ENCODE peak calls at places on chromosomes 1 and 21, in seven cellular contexts. One of them, this sample, is unnamed.

GRCh38 chr1:2607681-2608041 is 21.1 kb downstream of the PRXL2B start:
- DNase-seq in psoas muscle: no peak
- DNase-seq in fibroblast of lung: no peak
- DNase-seq in AG04450: no peak
- DNase-seq in transverse colon: peak
- DNase-seq in CD8-positive, alpha-beta T cell: no peak
- DNase-seq in mammary epithelial cell: no peak
- DNase-seq in this sample: no peak

GRCh38 chr1:198549863-198550262 is 9.4 kb upstream of the ATP6V1G3 start:
- DNase-seq in psoas muscle: no peak
- DNase-seq in fibroblast of lung: no peak
- DNase-seq in AG04450: no peak
- DNase-seq in transverse colon: no peak
- DNase-seq in CD8-positive, alpha-beta T cell: no peak
- DNase-seq in mammary epithelial cell: no peak
- DNase-seq in this sample: peak

GRCh38 chr1:33414879-33415278 is 16.0 kb downstream of the PHC2 start:
- DNase-seq in psoas muscle: no peak
- DNase-seq in fibroblast of lung: no peak
- DNase-seq in AG04450: no peak
- DNase-seq in transverse colon: no peak
- DNase-seq in CD8-positive, alpha-beta T cell: no peak
- DNase-seq in mammary epithelial cell: no peak
- DNase-seq in this sample: no peak

GRCh38 chr1:87644500-87645245 is 316.0 kb downstream of the LMO4 start:
- DNase-seq in psoas muscle: no peak
- DNase-seq in fibroblast of lung: peak
- DNase-seq in AG04450: no peak
- DNase-seq in transverse colon: no peak
- DNase-seq in CD8-positive, alpha-beta T cell: no peak
- DNase-seq in mammary epithelial cell: peak
- DNase-seq in this sample: no peak

GRCh38 chr1:110003747-110004428 is 19.3 kb downstream of the AHCYL1 start:
- DNase-seq in psoas muscle: peak
- DNase-seq in fibroblast of lung: peak
- DNase-seq in AG04450: peak
- DNase-seq in transverse colon: peak
- DNase-seq in CD8-positive, alpha-beta T cell: no peak
- DNase-seq in mammary epithelial cell: peak
- DNase-seq in this sample: no peak

GRCh38 chr1:212545941-212546638 is 62.5 kb upstream of the ATF3 start:
- DNase-seq in psoas muscle: no peak
- DNase-seq in fibroblast of lung: peak
- DNase-seq in AG04450: no peak
- DNase-seq in transverse colon: no peak
- DNase-seq in CD8-positive, alpha-beta T cell: no peak
- DNase-seq in mammary epithelial cell: no peak
- DNase-seq in this sample: no peak

GRCh38 chr1:25031601-25031965 is 101.5 kb upstream of the RUNX3 start:
- DNase-seq in psoas muscle: no peak
- DNase-seq in fibroblast of lung: no peak
- DNase-seq in AG04450: no peak
- DNase-seq in transverse colon: no peak
- DNase-seq in CD8-positive, alpha-beta T cell: no peak
- DNase-seq in mammary epithelial cell: no peak
- DNase-seq in this sample: no peak

GRCh38 chr1:161382214-161383019 is 14.7 kb upstream of the CFAP126 start:
- DNase-seq in psoas muscle: no peak
- DNase-seq in fibroblast of lung: peak
- DNase-seq in AG04450: no peak
- DNase-seq in transverse colon: no peak
- DNase-seq in CD8-positive, alpha-beta T cell: no peak
- DNase-seq in mammary epithelial cell: peak
- DNase-seq in this sample: peak

GRCh38 chr1:24893431-24893830 is 36.6 kb downstream of the RUNX3 start:
- DNase-seq in psoas muscle: no peak
- DNase-seq in fibroblast of lung: no peak
- DNase-seq in AG04450: no peak
- DNase-seq in transverse colon: peak
- DNase-seq in CD8-positive, alpha-beta T cell: no peak
- DNase-seq in mammary epithelial cell: no peak
- DNase-seq in this sample: no peak

GRCh38 chr21:34852438-34852837 is 183.6 kb downstream of the CLIC6 start:
- DNase-seq in psoas muscle: no peak
- DNase-seq in fibroblast of lung: no peak
- DNase-seq in AG04450: no peak
- DNase-seq in transverse colon: no peak
- DNase-seq in CD8-positive, alpha-beta T cell: no peak
- DNase-seq in mammary epithelial cell: no peak
- DNase-seq in this sample: no peak

DNA sequence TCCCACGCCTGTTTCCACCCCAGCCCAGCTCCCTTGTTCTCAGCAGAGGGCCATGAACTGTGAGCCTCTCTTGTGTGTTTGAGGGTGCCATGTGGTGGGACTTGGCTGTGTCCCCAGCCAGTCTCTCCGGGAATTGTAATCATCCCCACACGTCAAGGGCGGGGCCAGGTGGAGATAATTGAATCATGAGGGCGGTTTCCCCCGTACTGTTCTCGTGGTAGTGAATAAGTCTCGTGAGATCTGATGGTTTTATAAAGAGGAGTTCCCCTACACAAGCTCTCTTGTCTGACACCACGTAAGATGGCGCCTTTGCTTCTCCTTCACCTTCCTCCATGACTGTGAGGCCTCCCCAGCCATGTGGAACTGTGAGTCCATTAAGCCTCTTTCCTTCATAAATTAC is 57.2 kb upstream of the COL6A2 start:
- DNase-seq in psoas muscle: no peak
- DNase-seq in fibroblast of lung: no peak
- DNase-seq in AG04450: no peak
- DNase-seq in transverse colon: no peak
- DNase-seq in CD8-positive, alpha-beta T cell: no peak
- DNase-seq in mammary epithelial cell: no peak
- DNase-seq in this sample: no peak
- H3K27ac ChIP-seq in psoas muscle: no peak
- H3K27ac ChIP-seq in fibroblast of lung: no peak
- H3K27ac ChIP-seq in AG04450: no peak
- H3K27ac ChIP-seq in transverse colon: no peak
- H3K27ac ChIP-seq in CD8-positive, alpha-beta T cell: no peak
- H3K27ac ChIP-seq in mammary epithelial cell: no peak
- H3K27ac ChIP-seq in this sample: no peak

DNA sequence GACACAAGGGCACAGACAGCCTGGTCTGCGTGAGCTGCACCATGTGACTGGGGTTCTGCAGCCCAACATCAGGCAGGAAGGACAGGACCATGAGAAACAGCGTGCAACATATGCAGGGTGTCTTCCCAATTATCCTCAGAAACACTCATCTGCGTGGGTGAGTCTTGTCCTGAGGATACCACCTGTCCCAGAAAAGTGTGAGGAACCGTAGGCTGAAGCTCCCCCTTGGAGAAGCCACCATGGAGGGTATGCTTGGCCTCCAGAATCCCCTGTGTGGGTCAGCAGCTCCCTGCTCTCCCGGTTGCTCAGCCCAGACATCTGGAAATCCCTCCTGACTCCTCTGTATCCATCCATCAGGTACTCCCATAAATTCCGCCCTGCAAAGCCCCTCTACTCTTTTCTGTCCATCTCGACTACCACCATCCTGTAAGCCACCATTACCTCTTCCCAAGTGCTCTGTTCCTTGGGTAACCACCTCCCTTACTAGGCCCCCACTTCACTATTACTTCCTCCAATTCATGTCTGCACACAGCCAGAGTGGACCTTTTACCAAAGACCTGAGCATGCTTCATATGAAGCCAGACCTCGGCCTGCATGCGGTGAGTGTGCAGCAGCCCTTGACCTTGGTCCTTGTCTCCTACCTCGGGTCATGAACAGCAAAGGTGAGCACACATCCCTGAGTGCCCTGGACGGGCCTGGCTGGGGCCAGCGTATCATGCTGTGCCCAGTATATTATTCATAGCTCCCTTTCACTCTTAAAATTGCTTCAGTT is 33.1 kb downstream of the ETS2 start:
- DNase-seq in psoas muscle: no peak
- DNase-seq in fibroblast of lung: no peak
- DNase-seq in AG04450: no peak
- DNase-seq in transverse colon: no peak
- DNase-seq in CD8-positive, alpha-beta T cell: no peak
- DNase-seq in mammary epithelial cell: no peak
- DNase-seq in this sample: no peak
- TF ChIP-seq CTCF in psoas muscle: no peak
- TF ChIP-seq CTCF in fibroblast of lung: no peak
- TF ChIP-seq CTCF in AG04450: no peak
- TF ChIP-seq CTCF in transverse colon: no peak
- TF ChIP-seq CTCF in CD8-positive, alpha-beta T cell: no peak
- TF ChIP-seq CTCF in mammary epithelial cell: no peak
- TF ChIP-seq CTCF in this sample: no peak

DNA sequence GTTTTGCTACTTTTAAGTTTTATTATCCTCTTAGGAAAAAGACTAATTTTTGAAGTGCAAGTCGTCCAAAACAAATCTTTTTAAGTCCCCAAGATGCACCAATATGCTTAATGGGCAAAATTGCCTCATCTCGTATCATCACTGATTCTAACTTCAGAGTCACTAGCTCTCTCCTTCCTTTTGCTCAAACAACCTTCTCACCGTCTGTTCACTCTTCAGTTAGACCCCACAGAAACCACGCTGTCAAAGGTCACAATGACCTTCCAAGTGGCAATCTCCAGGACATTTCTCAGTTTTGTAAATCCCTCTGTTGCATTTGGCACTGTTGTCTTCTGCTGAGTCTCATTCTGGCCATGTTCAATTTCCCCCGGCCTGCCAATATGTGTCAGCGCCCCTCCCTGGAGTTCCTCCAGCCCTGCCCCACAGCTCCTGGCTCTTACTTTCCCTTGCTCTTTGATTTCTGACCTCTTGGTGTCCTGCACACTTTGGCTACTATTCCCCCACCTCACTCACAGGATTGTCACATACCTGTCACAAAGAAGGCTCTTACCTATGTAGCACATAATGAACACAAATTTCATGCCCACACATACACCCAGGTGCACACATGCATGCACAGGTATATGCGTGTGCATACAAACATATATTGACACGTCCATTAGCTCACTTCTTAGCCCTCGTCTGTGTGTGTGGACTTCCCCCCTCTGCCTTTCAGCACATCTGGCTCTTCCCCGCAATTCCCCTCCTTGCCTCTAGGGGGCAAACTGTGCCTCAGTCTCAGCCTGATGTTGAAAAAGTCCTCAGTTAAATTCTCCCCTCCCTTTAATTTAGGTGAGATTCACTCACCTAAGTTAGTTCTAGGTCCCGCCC is 354.0 kb upstream of the DUSP10 start:
- DNase-seq in psoas muscle: no peak
- DNase-seq in fibroblast of lung: no peak
- DNase-seq in AG04450: no peak
- DNase-seq in transverse colon: peak
- DNase-seq in CD8-positive, alpha-beta T cell: peak
- DNase-seq in mammary epithelial cell: no peak
- DNase-seq in this sample: peak
- H3K27ac ChIP-seq in psoas muscle: no peak
- H3K27ac ChIP-seq in fibroblast of lung: no peak
- H3K27ac ChIP-seq in AG04450: no peak
- H3K27ac ChIP-seq in transverse colon: no peak
- H3K27ac ChIP-seq in CD8-positive, alpha-beta T cell: no peak
- H3K27ac ChIP-seq in mammary epithelial cell: no peak
- H3K27ac ChIP-seq in this sample: no peak

GRCh38 chr21:39788383-39788782 is 43.4 kb downstream of the IGSF5 start:
- DNase-seq in psoas muscle: peak
- DNase-seq in fibroblast of lung: peak
- DNase-seq in AG04450: no peak
- DNase-seq in transverse colon: peak
- DNase-seq in CD8-positive, alpha-beta T cell: no peak
- DNase-seq in mammary epithelial cell: peak
- DNase-seq in this sample: peak
- TF ChIP-seq CTCF in psoas muscle: peak
- TF ChIP-seq CTCF in fibroblast of lung: peak
- TF ChIP-seq CTCF in AG04450: peak
- TF ChIP-seq CTCF in transverse colon: peak
- TF ChIP-seq CTCF in CD8-positive, alpha-beta T cell: no peak
- TF ChIP-seq CTCF in mammary epithelial cell: peak
- TF ChIP-seq CTCF in this sample: peak

DNA sequence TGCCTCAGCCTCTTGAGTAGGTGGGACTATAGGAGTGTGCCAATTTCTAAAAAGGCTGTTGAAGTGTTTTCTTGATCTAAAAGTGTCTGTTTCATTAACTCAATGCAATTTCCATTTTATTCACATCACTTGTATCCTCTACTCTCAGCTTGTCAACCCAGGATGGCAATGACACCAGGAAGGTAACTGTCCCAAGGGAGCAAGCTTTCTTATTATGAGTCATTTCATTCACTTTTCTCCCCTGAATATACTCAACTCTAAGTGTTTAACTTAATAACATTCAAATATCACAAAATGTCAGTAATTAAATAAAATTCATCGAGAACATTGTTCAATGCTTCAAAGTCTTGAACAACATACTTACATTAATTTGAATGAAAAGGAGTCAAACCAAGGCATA is 22.9 kb upstream of the GFI1 start:
- DNase-seq in psoas muscle: no peak
- DNase-seq in fibroblast of lung: no peak
- DNase-seq in AG04450: no peak
- DNase-seq in transverse colon: no peak
- DNase-seq in CD8-positive, alpha-beta T cell: no peak
- DNase-seq in mammary epithelial cell: no peak
- DNase-seq in this sample: no peak
- H3K27ac ChIP-seq in psoas muscle: no peak
- H3K27ac ChIP-seq in fibroblast of lung: no peak
- H3K27ac ChIP-seq in AG04450: no peak
- H3K27ac ChIP-seq in transverse colon: no peak
- H3K27ac ChIP-seq in CD8-positive, alpha-beta T cell: no peak
- H3K27ac ChIP-seq in mammary epithelial cell: no peak
- H3K27ac ChIP-seq in this sample: no peak

GRCh38 chr1:112389689-112390088 is 6.3 kb upstream of the CTTNBP2NL start:
- DNase-seq in psoas muscle: peak
- DNase-seq in fibroblast of lung: no peak
- DNase-seq in AG04450: no peak
- DNase-seq in transverse colon: no peak
- DNase-seq in CD8-positive, alpha-beta T cell: no peak
- DNase-seq in mammary epithelial cell: no peak
- DNase-seq in this sample: no peak
- TF ChIP-seq CTCF in psoas muscle: no peak
- TF ChIP-seq CTCF in fibroblast of lung: no peak
- TF ChIP-seq CTCF in AG04450: no peak
- TF ChIP-seq CTCF in transverse colon: no peak
- TF ChIP-seq CTCF in CD8-positive, alpha-beta T cell: no peak
- TF ChIP-seq CTCF in mammary epithelial cell: no peak
- TF ChIP-seq CTCF in this sample: no peak

GRCh38 chr1:226995064-226995965 is 55.2 kb downstream of the COQ8A start:
- DNase-seq in psoas muscle: no peak
- DNase-seq in fibroblast of lung: no peak
- DNase-seq in AG04450: no peak
- DNase-seq in transverse colon: no peak
- DNase-seq in CD8-positive, alpha-beta T cell: no peak
- DNase-seq in mammary epithelial cell: no peak
- DNase-seq in this sample: no peak
- H3K27ac ChIP-seq in psoas muscle: no peak
- H3K27ac ChIP-seq in fibroblast of lung: no peak
- H3K27ac ChIP-seq in AG04450: no peak
- H3K27ac ChIP-seq in transverse colon: no peak
- H3K27ac ChIP-seq in CD8-positive, alpha-beta T cell: no peak
- H3K27ac ChIP-seq in mammary epithelial cell: no peak
- H3K27ac ChIP-seq in this sample: no peak

DNA sequence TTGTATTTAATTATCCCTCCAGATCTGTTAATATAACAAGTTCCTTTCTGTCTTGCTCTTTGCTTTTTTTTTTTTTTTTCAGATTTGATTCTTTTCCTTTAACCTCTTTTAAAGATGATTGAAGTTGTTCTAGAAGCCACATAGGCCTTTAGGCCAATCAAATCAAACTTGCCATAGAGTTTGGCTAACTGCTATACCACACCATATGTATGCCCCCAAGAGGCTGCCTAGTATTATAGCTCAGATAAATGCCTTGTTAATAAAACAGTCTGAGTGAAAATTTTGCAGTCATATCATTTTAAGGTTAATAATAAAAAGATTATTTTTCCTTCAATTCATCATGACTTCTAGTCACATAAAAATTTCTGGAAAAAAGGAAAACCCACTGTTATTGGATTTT is 696.0 kb upstream of the CHRM3 start:
- DNase-seq in psoas muscle: no peak
- DNase-seq in fibroblast of lung: peak
- DNase-seq in AG04450: no peak
- DNase-seq in transverse colon: no peak
- DNase-seq in CD8-positive, alpha-beta T cell: no peak
- DNase-seq in mammary epithelial cell: peak
- DNase-seq in this sample: no peak
- TF ChIP-seq CTCF in psoas muscle: no peak
- TF ChIP-seq CTCF in fibroblast of lung: peak
- TF ChIP-seq CTCF in AG04450: peak
- TF ChIP-seq CTCF in transverse colon: no peak
- TF ChIP-seq CTCF in CD8-positive, alpha-beta T cell: no peak
- TF ChIP-seq CTCF in mammary epithelial cell: peak
- TF ChIP-seq CTCF in this sample: no peak

This sample was measured in MM.1S.